ENCODE peak calls at places on chromosomes 11 and 22, in seven cellular contexts. Q, J, P, N, W, M and T are unnamed samples.
A peak's percentile ranks its signal among the peaks of the same experiment; 100 is the strongest.

GRCh38 chr11:6843670-6844069 is 1.8 kb upstream of the OR10A5 start:
- DNase-seq in M (no peak), N (no peak), Q (no peak), P (no peak), J (no peak), W (no peak), T (no peak)

GRCh38 chr11:47378011-47378835 is at the start of gene SPI1:
- DNase-seq in N (no peak), J (no peak), P (no peak), W (no peak), Q (peak; percentile 77), M (peak; percentile 93), T (no peak)

GRCh38 chr11:111660822-111661221 is 58.6 kb downstream of the SIK2 start:
- DNase-seq in Q (no peak), W (no peak), J (no peak), P (no peak), M (no peak), N (no peak), T (no peak)

GRCh38 chr22:33325232-33326004 is 267.2 kb upstream of the SYN3 start:
- DNase-seq in N (no peak), Q (no peak), P (no peak), J (no peak), M (no peak), W (no peak), T (no peak)

GRCh38 chr22:37379716-37380115 is 47.6 kb downstream of the ELFN2 start:
- DNase-seq in P (no peak), J (no peak), N (no peak), Q (no peak), M (no peak), W (no peak), T (no peak)

GRCh38 chr11:65646921-65647701 is 9.2 kb downstream of the SIPA1 start:
- DNase-seq in J (no peak), W (no peak), M (no peak), P (no peak), Q (peak; percentile 59), N (no peak), T (no peak)

GRCh38 chr11:3052109-3052479 is 5.1 kb downstream of the CARS1 start:
- DNase-seq in P (no peak), Q (no peak), M (no peak), W (no peak), J (no peak), N (no peak), T (peak; percentile 11)

GRCh38 chr11:38593649-38594048 is 1995.6 kb upstream of the RAG2 start:
- DNase-seq in W (no peak), M (no peak), P (peak; percentile 27), N (no peak), Q (no peak), J (no peak), T (peak; percentile 83)

GRCh38 chr22:22410121-22410520 is 98.4 kb downstream of the ZNF280B start:
- DNase-seq in N (peak; percentile 19), P (no peak), Q (peak; percentile 61), W (no peak), J (no peak), M (no peak), T (no peak)

GRCh38 chr11:18802381-18803257 is 11.0 kb upstream of the PTPN5 start:
- DNase-seq in P (peak; percentile 75), W (no peak), Q (no peak), J (no peak), M (no peak), N (peak; percentile 75), T (peak; percentile 64)

GRCh38 chr11:14396289-14396688 is 37.3 kb upstream of the RRAS2 start:
- DNase-seq in Q (no peak), N (no peak), J (no peak), P (no peak), M (no peak), W (no peak), T (no peak)

GRCh38 chr11:36195496-36196346 is 93.5 kb downstream of the COMMD9 start:
- DNase-seq in N (peak; percentile 62), P (no peak), J (no peak), M (no peak), W (no peak), Q (no peak), T (no peak)

GRCh38 chr11:67055812-67056211 is 835 bp upstream of the RHOD start:
- DNase-seq in J (no peak), Q (no peak), P (no peak), W (no peak), M (no peak), N (peak; percentile 24), T (no peak)

GRCh38 chr11:46335858-46336600 is 11.2 kb upstream of the DGKZ start:
- DNase-seq in M (no peak), N (no peak), J (no peak), Q (no peak), W (no peak), P (peak; percentile 37), T (no peak)

GRCh38 chr11:45748801-45749200 is 56.1 kb upstream of the SLC35C1 start:
- DNase-seq in N (no peak), Q (no peak), M (peak; percentile 29), P (no peak), W (no peak), J (no peak), T (no peak)

GRCh38 chr11:102614485-102614884 is 10.6 kb downstream of the MMP20 start:
- DNase-seq in J (no peak), W (no peak), P (peak; percentile 29), Q (no peak), M (no peak), N (no peak), T (no peak)

GRCh38 chr22:36463783-36464184 is 17.7 kb downstream of the TXN2 start:
- DNase-seq in Q (peak; percentile 76), J (no peak), P (no peak), W (no peak), M (no peak), N (no peak), T (no peak)

GRCh38 chr11:108664241-108664640 is 628 bp upstream of the DDX10 start:
- DNase-seq in P (peak; percentile 4), W (no peak), M (no peak), Q (no peak), N (no peak), J (no peak), T (no peak)

GRCh38 chr11:66529655-66530054 is 16.2 kb downstream of the ZDHHC24 start:
- DNase-seq in Q (no peak), N (no peak), P (no peak), J (no peak), M (no peak), W (no peak), T (no peak)

GRCh38 chr11:28481673-28482480 is 373.7 kb downstream of the METTL15 start:
- DNase-seq in W (no peak), P (no peak), Q (no peak), N (peak; percentile 16), J (no peak), M (no peak), T (no peak)

GRCh38 chr22:27372969-27373670 is 428.4 kb downstream of the MN1 start:
- DNase-seq in N (no peak), Q (no peak), J (no peak), W (no peak), M (no peak), P (no peak), T (no peak)

GRCh38 chr22:28222976-28223375 is 303.9 kb upstream of the PITPNB start:
- DNase-seq in W (no peak), N (peak; percentile 60), Q (no peak), J (no peak), P (peak; percentile 21), M (no peak), T (no peak)

GRCh38 chr22:37109242-37109917 is at the start of gene TMPRSS6:
- DNase-seq in M (no peak), W (no peak), Q (no peak), N (no peak), P (no peak), J (no peak), T (no peak)

GRCh38 chr22:48950151-48950915 is 877.3 kb downstream of the BRD1 start:
- DNase-seq in J (peak; percentile 29), M (peak; percentile 58), W (no peak), N (no peak), Q (no peak), P (no peak), T (no peak)

GRCh38 chr22:36330655-36331305 is 57.0 kb downstream of the MYH9 start:
- DNase-seq in Q (peak; percentile 75), M (peak; percentile 87), P (peak; percentile 68), J (no peak), N (peak; percentile 51), W (no peak), T (peak; percentile 79)

GRCh38 chr22:37199839-37200161 is 11.8 kb upstream of the C1QTNF6 start:
- DNase-seq in J (no peak), N (no peak), W (no peak), M (no peak), P (no peak), Q (no peak), T (no peak)

GRCh38 chr11:72786305-72787261 is 7.3 kb downstream of the STARD10 start:
- DNase-seq in M (no peak), N (no peak), W (no peak), J (no peak), Q (no peak), P (no peak), T (no peak)